ENCODE peak calls at places on chromosomes 6 and 20, in six cellular contexts. One of them, this sample, is unnamed.

GRCh38 chr6:106688177-106688951 is 59.0 kb downstream of the QRSL1 start:
- DNase-seq in RWPE1: no peak
- DNase-seq in HT1080: no peak
- DNase-seq in RCC 7860: no peak
- DNase-seq in naive thymus-derived CD4-positive, alpha-beta T cell: no peak
- DNase-seq in lung microvascular endothelial cell: no peak
- DNase-seq in this sample: no peak

GRCh38 chr20:62220666-62221568 is 839 bp upstream of the HRH3 start:
- DNase-seq in RWPE1: no peak
- DNase-seq in HT1080: no peak
- DNase-seq in RCC 7860: no peak
- DNase-seq in naive thymus-derived CD4-positive, alpha-beta T cell: no peak
- DNase-seq in lung microvascular endothelial cell: no peak
- DNase-seq in this sample: no peak

GRCh38 chr6:101195581-101195980 is 197.9 kb upstream of the GRIK2 start:
- DNase-seq in RWPE1: no peak
- DNase-seq in HT1080: peak; percentile 9
- DNase-seq in RCC 7860: no peak
- DNase-seq in naive thymus-derived CD4-positive, alpha-beta T cell: no peak
- DNase-seq in lung microvascular endothelial cell: no peak
- DNase-seq in this sample: no peak

GRCh38 chr20:49247792-49248191 is 28.6 kb downstream of the DDX27 start:
- DNase-seq in RWPE1: no peak
- DNase-seq in HT1080: no peak
- DNase-seq in RCC 7860: no peak
- DNase-seq in naive thymus-derived CD4-positive, alpha-beta T cell: no peak
- DNase-seq in lung microvascular endothelial cell: no peak
- DNase-seq in this sample: no peak

GRCh38 chr6:17280552-17281090 is 540 bp upstream of the RBM24 start:
- DNase-seq in RWPE1: no peak
- DNase-seq in HT1080: no peak
- DNase-seq in RCC 7860: no peak
- DNase-seq in naive thymus-derived CD4-positive, alpha-beta T cell: peak; percentile 1
- DNase-seq in lung microvascular endothelial cell: peak; percentile 7
- DNase-seq in this sample: no peak

GRCh38 chr6:32627831-32628230 is 9.4 kb upstream of the HLA-DQA1 start:
- DNase-seq in RWPE1: peak; percentile 19
- DNase-seq in HT1080: no peak
- DNase-seq in RCC 7860: no peak
- DNase-seq in naive thymus-derived CD4-positive, alpha-beta T cell: peak; percentile 40
- DNase-seq in lung microvascular endothelial cell: peak; percentile 53
- DNase-seq in this sample: no peak

GRCh38 chr20:21004386-21005076 is 101.6 kb downstream of the LINC00237 start:
- DNase-seq in RWPE1: no peak
- DNase-seq in HT1080: peak; percentile 32
- DNase-seq in RCC 7860: peak; percentile 51
- DNase-seq in naive thymus-derived CD4-positive, alpha-beta T cell: no peak
- DNase-seq in lung microvascular endothelial cell: no peak
- DNase-seq in this sample: no peak

GRCh38 chr6:157517601-157518359 is 136.8 kb downstream of the ZDHHC14 start:
- DNase-seq in RWPE1: no peak
- DNase-seq in HT1080: no peak
- DNase-seq in RCC 7860: no peak
- DNase-seq in naive thymus-derived CD4-positive, alpha-beta T cell: no peak
- DNase-seq in lung microvascular endothelial cell: no peak
- DNase-seq in this sample: no peak

GRCh38 chr6:10521104-10521808 is at the start of gene GCNT2:
- DNase-seq in RWPE1: peak; percentile 22
- DNase-seq in HT1080: peak; percentile 54
- DNase-seq in RCC 7860: no peak
- DNase-seq in naive thymus-derived CD4-positive, alpha-beta T cell: no peak
- DNase-seq in lung microvascular endothelial cell: peak; percentile 64
- DNase-seq in this sample: no peak

GRCh38 chr20:45934046-45934586 is 367 bp upstream of the PCIF1 start:
- DNase-seq in RWPE1: peak; percentile 48
- DNase-seq in HT1080: peak; percentile 58
- DNase-seq in RCC 7860: peak; percentile 9
- DNase-seq in naive thymus-derived CD4-positive, alpha-beta T cell: no peak
- DNase-seq in lung microvascular endothelial cell: no peak
- DNase-seq in this sample: peak; percentile 60

GRCh38 chr6:111758608-111759293 is 114.5 kb downstream of the FYN start:
- DNase-seq in RWPE1: no peak
- DNase-seq in HT1080: no peak
- DNase-seq in RCC 7860: no peak
- DNase-seq in naive thymus-derived CD4-positive, alpha-beta T cell: peak; percentile 44
- DNase-seq in lung microvascular endothelial cell: no peak
- DNase-seq in this sample: no peak

GRCh38 chr6:130453230-130453629 is 87.4 kb downstream of the TMEM200A start:
- DNase-seq in RWPE1: peak; percentile 44
- DNase-seq in HT1080: peak; percentile 94
- DNase-seq in RCC 7860: peak; percentile 62
- DNase-seq in naive thymus-derived CD4-positive, alpha-beta T cell: no peak
- DNase-seq in lung microvascular endothelial cell: peak; percentile 5
- DNase-seq in this sample: no peak

GRCh38 chr6:165716886-165717285 is 53.8 kb upstream of the PDE10A start:
- DNase-seq in RWPE1: no peak
- DNase-seq in HT1080: peak; percentile 44
- DNase-seq in RCC 7860: peak; percentile 63
- DNase-seq in naive thymus-derived CD4-positive, alpha-beta T cell: no peak
- DNase-seq in lung microvascular endothelial cell: no peak
- DNase-seq in this sample: no peak

GRCh38 chr6:82144852-82145332 is 102.7 kb downstream of the IBTK start:
- DNase-seq in RWPE1: peak; percentile 80
- DNase-seq in HT1080: peak; percentile 87
- DNase-seq in RCC 7860: peak; percentile 78
- DNase-seq in naive thymus-derived CD4-positive, alpha-beta T cell: no peak
- DNase-seq in lung microvascular endothelial cell: peak; percentile 54
- DNase-seq in this sample: no peak

GRCh38 chr6:142013286-142013685 is 119.4 kb upstream of the GJE1 start:
- DNase-seq in RWPE1: peak; percentile 78
- DNase-seq in HT1080: peak; percentile 95
- DNase-seq in RCC 7860: peak; percentile 86
- DNase-seq in naive thymus-derived CD4-positive, alpha-beta T cell: no peak
- DNase-seq in lung microvascular endothelial cell: peak; percentile 10
- DNase-seq in this sample: no peak

GRCh38 chr20:20220137-20220536 is 147.8 kb upstream of the INSM1 start:
- DNase-seq in RWPE1: no peak
- DNase-seq in HT1080: no peak
- DNase-seq in RCC 7860: no peak
- DNase-seq in naive thymus-derived CD4-positive, alpha-beta T cell: no peak
- DNase-seq in lung microvascular endothelial cell: no peak
- DNase-seq in this sample: no peak

GRCh38 chr20:49343246-49343645 is 65.4 kb upstream of the ZNFX1 start:
- DNase-seq in RWPE1: peak; percentile 72
- DNase-seq in HT1080: no peak
- DNase-seq in RCC 7860: no peak
- DNase-seq in naive thymus-derived CD4-positive, alpha-beta T cell: no peak
- DNase-seq in lung microvascular endothelial cell: no peak
- DNase-seq in this sample: no peak

GRCh38 chr6:158911746-158912158 is 88.2 kb downstream of the RSPH3 start:
- DNase-seq in RWPE1: no peak
- DNase-seq in HT1080: no peak
- DNase-seq in RCC 7860: no peak
- DNase-seq in naive thymus-derived CD4-positive, alpha-beta T cell: no peak
- DNase-seq in lung microvascular endothelial cell: no peak
- DNase-seq in this sample: no peak

GRCh38 chr6:3457710-3458605 is 1.1 kb upstream of the SLC22A23 start:
- DNase-seq in RWPE1: peak; percentile 34
- DNase-seq in HT1080: no peak
- DNase-seq in RCC 7860: no peak
- DNase-seq in naive thymus-derived CD4-positive, alpha-beta T cell: peak; percentile 38
- DNase-seq in lung microvascular endothelial cell: peak; percentile 50
- DNase-seq in this sample: peak; percentile 73

This sample was measured in NCI-H1105 treated with DMSO at 0.1 percent for 48 hours.